ENCODE peak calls at places on chromosomes 7 and 10, in eight cellular contexts. One of them, this sample, is unnamed.
A peak's percentile ranks its signal among the peaks of the same experiment; 100 is the strongest.

GRCh38 chr10:89301721-89302445 is at the start of gene IFIT2:
- DNase-seq in activated CD4-positive, CD25-positive, alpha-beta regulatory T cell treated with anti-CD3 and anti-CD28 coated beads, Interleukin-2, amount 50 U/mL, for 16 hours: no peak
- DNase-seq in left colon: peak; percentile 37
- DNase-seq in EH: peak; percentile 79
- DNase-seq in cardiac muscle cell: peak; percentile 73
- DNase-seq in H54: no peak
- DNase-seq in uterus: peak; percentile 57
- DNase-seq in prostate gland: peak; percentile 50
- DNase-seq in this sample: no peak

GRCh38 chr10:124997791-124998623 is 56.1 kb downstream of the ZRANB1 start:
- DNase-seq in activated CD4-positive, CD25-positive, alpha-beta regulatory T cell treated with anti-CD3 and anti-CD28 coated beads, Interleukin-2, amount 50 U/mL, for 16 hours: no peak
- DNase-seq in left colon: no peak
- DNase-seq in EH: no peak
- DNase-seq in cardiac muscle cell: no peak
- DNase-seq in H54: no peak
- DNase-seq in uterus: peak; percentile 30
- DNase-seq in prostate gland: no peak
- DNase-seq in this sample: peak; percentile 80

GRCh38 chr7:73668103-73668937 is 689 bp downstream of the VPS37D start:
- DNase-seq in activated CD4-positive, CD25-positive, alpha-beta regulatory T cell treated with anti-CD3 and anti-CD28 coated beads, Interleukin-2, amount 50 U/mL, for 16 hours: no peak
- DNase-seq in left colon: no peak
- DNase-seq in EH: peak; percentile 26
- DNase-seq in cardiac muscle cell: peak; percentile 20
- DNase-seq in H54: no peak
- DNase-seq in uterus: no peak
- DNase-seq in prostate gland: no peak
- DNase-seq in this sample: no peak

GRCh38 chr10:98172073-98172472 is 37.6 kb downstream of the R3HCC1L start:
- DNase-seq in activated CD4-positive, CD25-positive, alpha-beta regulatory T cell treated with anti-CD3 and anti-CD28 coated beads, Interleukin-2, amount 50 U/mL, for 16 hours: no peak
- DNase-seq in left colon: no peak
- DNase-seq in EH: peak; percentile 18
- DNase-seq in cardiac muscle cell: peak; percentile 76
- DNase-seq in H54: no peak
- DNase-seq in uterus: no peak
- DNase-seq in prostate gland: peak; percentile 43
- DNase-seq in this sample: no peak

GRCh38 chr7:121379930-121380329 is 16.2 kb downstream of the FAM3C start:
- DNase-seq in activated CD4-positive, CD25-positive, alpha-beta regulatory T cell treated with anti-CD3 and anti-CD28 coated beads, Interleukin-2, amount 50 U/mL, for 16 hours: no peak
- DNase-seq in left colon: no peak
- DNase-seq in EH: no peak
- DNase-seq in cardiac muscle cell: no peak
- DNase-seq in H54: no peak
- DNase-seq in uterus: no peak
- DNase-seq in prostate gland: no peak
- DNase-seq in this sample: no peak

GRCh38 chr7:31133497-31133896 is 81.4 kb downstream of the ADCYAP1R1 start:
- DNase-seq in activated CD4-positive, CD25-positive, alpha-beta regulatory T cell treated with anti-CD3 and anti-CD28 coated beads, Interleukin-2, amount 50 U/mL, for 16 hours: no peak
- DNase-seq in left colon: no peak
- DNase-seq in EH: no peak
- DNase-seq in cardiac muscle cell: peak; percentile 4
- DNase-seq in H54: no peak
- DNase-seq in uterus: no peak
- DNase-seq in prostate gland: no peak
- DNase-seq in this sample: no peak

GRCh38 chr10:78436706-78437406 is 403.2 kb downstream of the RPS24 start:
- DNase-seq in activated CD4-positive, CD25-positive, alpha-beta regulatory T cell treated with anti-CD3 and anti-CD28 coated beads, Interleukin-2, amount 50 U/mL, for 16 hours: no peak
- DNase-seq in left colon: no peak
- DNase-seq in EH: no peak
- DNase-seq in cardiac muscle cell: no peak
- DNase-seq in H54: no peak
- DNase-seq in uterus: no peak
- DNase-seq in prostate gland: no peak
- DNase-seq in this sample: peak; percentile 55

GRCh38 chr10:96138102-96138501 is 8.0 kb downstream of the ZNF518A start:
- DNase-seq in activated CD4-positive, CD25-positive, alpha-beta regulatory T cell treated with anti-CD3 and anti-CD28 coated beads, Interleukin-2, amount 50 U/mL, for 16 hours: no peak
- DNase-seq in left colon: no peak
- DNase-seq in EH: no peak
- DNase-seq in cardiac muscle cell: no peak
- DNase-seq in H54: no peak
- DNase-seq in uterus: no peak
- DNase-seq in prostate gland: no peak
- DNase-seq in this sample: no peak

GRCh38 chr7:43781726-43782607 is 23.5 kb downstream of the BLVRA start:
- DNase-seq in activated CD4-positive, CD25-positive, alpha-beta regulatory T cell treated with anti-CD3 and anti-CD28 coated beads, Interleukin-2, amount 50 U/mL, for 16 hours: no peak
- DNase-seq in left colon: no peak
- DNase-seq in EH: peak; percentile 85
- DNase-seq in cardiac muscle cell: peak; percentile 37
- DNase-seq in H54: no peak
- DNase-seq in uterus: no peak
- DNase-seq in prostate gland: no peak
- DNase-seq in this sample: peak; percentile 74

GRCh38 chr10:125043824-125044658 is 102.1 kb downstream of the ZRANB1 start:
- DNase-seq in activated CD4-positive, CD25-positive, alpha-beta regulatory T cell treated with anti-CD3 and anti-CD28 coated beads, Interleukin-2, amount 50 U/mL, for 16 hours: no peak
- DNase-seq in left colon: no peak
- DNase-seq in EH: peak; percentile 56
- DNase-seq in cardiac muscle cell: no peak
- DNase-seq in H54: no peak
- DNase-seq in uterus: no peak
- DNase-seq in prostate gland: no peak
- DNase-seq in this sample: peak; percentile 71

GRCh38 chr10:100746413-100746931 is 1.1 kb downstream of the PAX2 start:
- DNase-seq in activated CD4-positive, CD25-positive, alpha-beta regulatory T cell treated with anti-CD3 and anti-CD28 coated beads, Interleukin-2, amount 50 U/mL, for 16 hours: no peak
- DNase-seq in left colon: no peak
- DNase-seq in EH: no peak
- DNase-seq in cardiac muscle cell: no peak
- DNase-seq in H54: no peak
- DNase-seq in uterus: no peak
- DNase-seq in prostate gland: no peak
- DNase-seq in this sample: peak; percentile 49

GRCh38 chr7:24757799-24758275 is 573 bp upstream of the GSDME start:
- DNase-seq in activated CD4-positive, CD25-positive, alpha-beta regulatory T cell treated with anti-CD3 and anti-CD28 coated beads, Interleukin-2, amount 50 U/mL, for 16 hours: no peak
- DNase-seq in left colon: no peak
- DNase-seq in EH: peak; percentile 81
- DNase-seq in cardiac muscle cell: peak; percentile 58
- DNase-seq in H54: no peak
- DNase-seq in uterus: peak; percentile 18
- DNase-seq in prostate gland: no peak
- DNase-seq in this sample: no peak

GRCh38 chr10:73756183-73756582 is 12.0 kb downstream of the SEC24C start:
- DNase-seq in activated CD4-positive, CD25-positive, alpha-beta regulatory T cell treated with anti-CD3 and anti-CD28 coated beads, Interleukin-2, amount 50 U/mL, for 16 hours: no peak
- DNase-seq in left colon: no peak
- DNase-seq in EH: no peak
- DNase-seq in cardiac muscle cell: no peak
- DNase-seq in H54: no peak
- DNase-seq in uterus: no peak
- DNase-seq in prostate gland: no peak
- DNase-seq in this sample: no peak

GRCh38 chr10:74293686-74294365 is 142.8 kb downstream of the ADK start:
- DNase-seq in activated CD4-positive, CD25-positive, alpha-beta regulatory T cell treated with anti-CD3 and anti-CD28 coated beads, Interleukin-2, amount 50 U/mL, for 16 hours: no peak
- DNase-seq in left colon: no peak
- DNase-seq in EH: peak; percentile 87
- DNase-seq in cardiac muscle cell: peak; percentile 55
- DNase-seq in H54: no peak
- DNase-seq in uterus: no peak
- DNase-seq in prostate gland: no peak
- DNase-seq in this sample: no peak

GRCh38 chr7:46744957-46745699 is 824.1 kb upstream of the IGFBP3 start:
- DNase-seq in activated CD4-positive, CD25-positive, alpha-beta regulatory T cell treated with anti-CD3 and anti-CD28 coated beads, Interleukin-2, amount 50 U/mL, for 16 hours: no peak
- DNase-seq in left colon: no peak
- DNase-seq in EH: peak; percentile 52
- DNase-seq in cardiac muscle cell: no peak
- DNase-seq in H54: no peak
- DNase-seq in uterus: no peak
- DNase-seq in prostate gland: no peak
- DNase-seq in this sample: no peak

GRCh38 chr7:119197872-119198527 is 973.5 kb downstream of the ANKRD7 start:
- DNase-seq in activated CD4-positive, CD25-positive, alpha-beta regulatory T cell treated with anti-CD3 and anti-CD28 coated beads, Interleukin-2, amount 50 U/mL, for 16 hours: no peak
- DNase-seq in left colon: no peak
- DNase-seq in EH: no peak
- DNase-seq in cardiac muscle cell: peak; percentile 55
- DNase-seq in H54: no peak
- DNase-seq in uterus: no peak
- DNase-seq in prostate gland: peak; percentile 21
- DNase-seq in this sample: peak; percentile 26

GRCh38 chr10:124650820-124651401 is 93.3 kb downstream of the FAM53B start:
- DNase-seq in activated CD4-positive, CD25-positive, alpha-beta regulatory T cell treated with anti-CD3 and anti-CD28 coated beads, Interleukin-2, amount 50 U/mL, for 16 hours: peak; percentile 55
- DNase-seq in left colon: no peak
- DNase-seq in EH: no peak
- DNase-seq in cardiac muscle cell: no peak
- DNase-seq in H54: no peak
- DNase-seq in uterus: no peak
- DNase-seq in prostate gland: no peak
- DNase-seq in this sample: no peak

GRCh38 chr10:71312220-71312619 is 6.8 kb upstream of the SLC29A3 start:
- DNase-seq in activated CD4-positive, CD25-positive, alpha-beta regulatory T cell treated with anti-CD3 and anti-CD28 coated beads, Interleukin-2, amount 50 U/mL, for 16 hours: no peak
- DNase-seq in left colon: no peak
- DNase-seq in EH: no peak
- DNase-seq in cardiac muscle cell: no peak
- DNase-seq in H54: no peak
- DNase-seq in uterus: no peak
- DNase-seq in prostate gland: no peak
- DNase-seq in this sample: no peak

GRCh38 chr7:50472427-50472826 is 22.3 kb upstream of the FIGNL1 start:
- DNase-seq in activated CD4-positive, CD25-positive, alpha-beta regulatory T cell treated with anti-CD3 and anti-CD28 coated beads, Interleukin-2, amount 50 U/mL, for 16 hours: no peak
- DNase-seq in left colon: no peak
- DNase-seq in EH: no peak
- DNase-seq in cardiac muscle cell: no peak
- DNase-seq in H54: no peak
- DNase-seq in uterus: no peak
- DNase-seq in prostate gland: no peak
- DNase-seq in this sample: no peak

GRCh38 chr7:1802899-1803298 is 132.8 kb downstream of the ELFN1 start:
- DNase-seq in activated CD4-positive, CD25-positive, alpha-beta regulatory T cell treated with anti-CD3 and anti-CD28 coated beads, Interleukin-2, amount 50 U/mL, for 16 hours: no peak
- DNase-seq in left colon: no peak
- DNase-seq in EH: no peak
- DNase-seq in cardiac muscle cell: no peak
- DNase-seq in H54: no peak
- DNase-seq in uterus: no peak
- DNase-seq in prostate gland: no peak
- DNase-seq in this sample: peak; percentile 42

GRCh38 chr7:147197006-147197405 is 1080.4 kb downstream of the CNTNAP2 start:
- DNase-seq in activated CD4-positive, CD25-positive, alpha-beta regulatory T cell treated with anti-CD3 and anti-CD28 coated beads, Interleukin-2, amount 50 U/mL, for 16 hours: no peak
- DNase-seq in left colon: no peak
- DNase-seq in EH: no peak
- DNase-seq in cardiac muscle cell: no peak
- DNase-seq in H54: peak; percentile 2
- DNase-seq in uterus: no peak
- DNase-seq in prostate gland: no peak
- DNase-seq in this sample: no peak

GRCh38 chr7:36440880-36441279 is 51.2 kb downstream of the ANLN start:
- DNase-seq in activated CD4-positive, CD25-positive, alpha-beta regulatory T cell treated with anti-CD3 and anti-CD28 coated beads, Interleukin-2, amount 50 U/mL, for 16 hours: no peak
- DNase-seq in left colon: no peak
- DNase-seq in EH: peak; percentile 44
- DNase-seq in cardiac muscle cell: peak; percentile 64
- DNase-seq in H54: no peak
- DNase-seq in uterus: no peak
- DNase-seq in prostate gland: no peak
- DNase-seq in this sample: no peak

GRCh38 chr10:79463578-79464496 is 18.4 kb upstream of the ZCCHC24 start:
- DNase-seq in activated CD4-positive, CD25-positive, alpha-beta regulatory T cell treated with anti-CD3 and anti-CD28 coated beads, Interleukin-2, amount 50 U/mL, for 16 hours: no peak
- DNase-seq in left colon: no peak
- DNase-seq in EH: no peak
- DNase-seq in cardiac muscle cell: peak; percentile 79
- DNase-seq in H54: no peak
- DNase-seq in uterus: no peak
- DNase-seq in prostate gland: no peak
- DNase-seq in this sample: peak; percentile 82

GRCh38 chr7:74329225-74329624 is 40.0 kb downstream of the CLIP2 start:
- DNase-seq in activated CD4-positive, CD25-positive, alpha-beta regulatory T cell treated with anti-CD3 and anti-CD28 coated beads, Interleukin-2, amount 50 U/mL, for 16 hours: no peak
- DNase-seq in left colon: no peak
- DNase-seq in EH: no peak
- DNase-seq in cardiac muscle cell: no peak
- DNase-seq in H54: no peak
- DNase-seq in uterus: no peak
- DNase-seq in prostate gland: no peak
- DNase-seq in this sample: no peak

GRCh38 chr7:158009886-158010285 is 577.7 kb downstream of the PTPRN2 start:
- DNase-seq in activated CD4-positive, CD25-positive, alpha-beta regulatory T cell treated with anti-CD3 and anti-CD28 coated beads, Interleukin-2, amount 50 U/mL, for 16 hours: no peak
- DNase-seq in left colon: no peak
- DNase-seq in EH: no peak
- DNase-seq in cardiac muscle cell: no peak
- DNase-seq in H54: no peak
- DNase-seq in uterus: no peak
- DNase-seq in prostate gland: no peak
- DNase-seq in this sample: no peak

GRCh38 chr10:101310528-101311439 is 43.2 kb upstream of the BTRC start:
- DNase-seq in activated CD4-positive, CD25-positive, alpha-beta regulatory T cell treated with anti-CD3 and anti-CD28 coated beads, Interleukin-2, amount 50 U/mL, for 16 hours: no peak
- DNase-seq in left colon: no peak
- DNase-seq in EH: no peak
- DNase-seq in cardiac muscle cell: no peak
- DNase-seq in H54: no peak
- DNase-seq in uterus: no peak
- DNase-seq in prostate gland: no peak
- DNase-seq in this sample: peak; percentile 51

GRCh38 chr10:97182327-97182990 is 3.3 kb downstream of the SLIT1 start:
- DNase-seq in activated CD4-positive, CD25-positive, alpha-beta regulatory T cell treated with anti-CD3 and anti-CD28 coated beads, Interleukin-2, amount 50 U/mL, for 16 hours: no peak
- DNase-seq in left colon: no peak
- DNase-seq in EH: no peak
- DNase-seq in cardiac muscle cell: no peak
- DNase-seq in H54: no peak
- DNase-seq in uterus: no peak
- DNase-seq in prostate gland: no peak
- DNase-seq in this sample: no peak

GRCh38 chr7:12066004-12066403 is 145.1 kb upstream of the TMEM106B start:
- DNase-seq in activated CD4-positive, CD25-positive, alpha-beta regulatory T cell treated with anti-CD3 and anti-CD28 coated beads, Interleukin-2, amount 50 U/mL, for 16 hours: no peak
- DNase-seq in left colon: no peak
- DNase-seq in EH: no peak
- DNase-seq in cardiac muscle cell: no peak
- DNase-seq in H54: no peak
- DNase-seq in uterus: no peak
- DNase-seq in prostate gland: no peak
- DNase-seq in this sample: no peak

GRCh38 chr7:94301024-94301588 is 93.6 kb upstream of the COL1A2 start:
- DNase-seq in activated CD4-positive, CD25-positive, alpha-beta regulatory T cell treated with anti-CD3 and anti-CD28 coated beads, Interleukin-2, amount 50 U/mL, for 16 hours: no peak
- DNase-seq in left colon: peak; percentile 57
- DNase-seq in EH: peak; percentile 99
- DNase-seq in cardiac muscle cell: peak; percentile 97
- DNase-seq in H54: peak; percentile 69
- DNase-seq in uterus: peak; percentile 88
- DNase-seq in prostate gland: peak; percentile 5
- DNase-seq in this sample: peak; percentile 92

GRCh38 chr10:88624840-88625239 is 38.3 kb downstream of the LIPJ start:
- DNase-seq in activated CD4-positive, CD25-positive, alpha-beta regulatory T cell treated with anti-CD3 and anti-CD28 coated beads, Interleukin-2, amount 50 U/mL, for 16 hours: no peak
- DNase-seq in left colon: no peak
- DNase-seq in EH: no peak
- DNase-seq in cardiac muscle cell: no peak
- DNase-seq in H54: no peak
- DNase-seq in uterus: no peak
- DNase-seq in prostate gland: no peak
- DNase-seq in this sample: no peak

GRCh38 chr7:93890464-93891068 is at the start of gene TFPI2:
- DNase-seq in activated CD4-positive, CD25-positive, alpha-beta regulatory T cell treated with anti-CD3 and anti-CD28 coated beads, Interleukin-2, amount 50 U/mL, for 16 hours: no peak
- DNase-seq in left colon: no peak
- DNase-seq in EH: peak; percentile 63
- DNase-seq in cardiac muscle cell: peak; percentile 87
- DNase-seq in H54: peak; percentile 58
- DNase-seq in uterus: peak; percentile 44
- DNase-seq in prostate gland: peak; percentile 12
- DNase-seq in this sample: peak; percentile 80

GRCh38 chr10:124561206-124561605 is 99.6 kb downstream of the LHPP start:
- DNase-seq in activated CD4-positive, CD25-positive, alpha-beta regulatory T cell treated with anti-CD3 and anti-CD28 coated beads, Interleukin-2, amount 50 U/mL, for 16 hours: no peak
- DNase-seq in left colon: no peak
- DNase-seq in EH: no peak
- DNase-seq in cardiac muscle cell: no peak
- DNase-seq in H54: no peak
- DNase-seq in uterus: peak; percentile 38
- DNase-seq in prostate gland: no peak
- DNase-seq in this sample: peak; percentile 52